ENCODE peak calls at places on chromosome 22, in six cellular contexts. T is NAMALWA; Y is neural crest cell; X is amygdala; E is stimulated activated CD8-positive, alpha-beta memory T cell treated with anti-CD3 and anti-CD28 coated beads, Interleukin-4, amount 100 ng/mL, for 4 hours; Z is adrenal gland. G is an unnamed sample.

GRCh38 chr22:29004647-29005371 is 56.8 kb downstream of the C22orf31 start:
- DNase-seq in Z (peak; percentile 79), Y (peak; percentile 64), T (no peak), X (peak; percentile 32), E (no peak), G (peak; percentile 75)

GRCh38 chr22:26461188-26461810 is 22.3 kb downstream of the HPS4 start:
- DNase-seq in Y (peak; percentile 80), Z (peak; percentile 78), E (peak; percentile 4), X (no peak), T (no peak), G (peak; percentile 58)

GRCh38 chr22:36461665-36462474 is 19.6 kb downstream of the TXN2 start:
- DNase-seq in E (no peak), Y (no peak), T (no peak), Z (no peak), X (no peak), G (no peak)

GRCh38 chr22:48670747-48671146 is 1156.9 kb downstream of the BRD1 start:
- DNase-seq in T (no peak), E (no peak), X (no peak), Y (no peak), Z (no peak), G (no peak)

GRCh38 chr22:49230194-49230577 is 597.5 kb downstream of the BRD1 start:
- DNase-seq in X (no peak), Z (peak; percentile 4), T (no peak), Y (peak; percentile 32), E (no peak), G (no peak)

GRCh38 chr22:19368876-19369275 is 62.7 kb downstream of the HIRA start:
- DNase-seq in Y (no peak), Z (no peak), E (no peak), T (no peak), X (no peak), G (no peak)

GRCh38 chr22:39612811-39613548 is 42.4 kb downstream of the CACNA1I start:
- DNase-seq in T (no peak), Z (no peak), X (no peak), E (no peak), Y (no peak), G (no peak)

GRCh38 chr22:25739659-25740344 is 2.2 kb upstream of the MYO18B start:
- DNase-seq in Y (no peak), X (no peak), Z (no peak), T (no peak), E (no peak), G (no peak)

GRCh38 chr22:27798526-27799333 is 2.8 kb downstream of the MN1 start:
- DNase-seq in T (no peak), Y (peak; percentile 31), X (no peak), E (no peak), Z (no peak), G (no peak)

GRCh38 chr22:16601437-16602223 is 9.0 kb upstream of the CCT8L2 start:
- DNase-seq in Y (no peak), Z (no peak), T (peak; percentile 5), X (no peak), E (no peak), G (no peak)

GRCh38 chr22:44102121-44102520 is 78.0 kb downstream of the PARVB start:
- DNase-seq in E (no peak), Y (no peak), Z (no peak), T (no peak), X (no peak), G (no peak)

GRCh38 chr22:35783943-35784614 is 66.4 kb downstream of the APOL5 start:
- DNase-seq in E (no peak), Z (no peak), Y (no peak), X (no peak), T (no peak), G (no peak)

GRCh38 chr22:31695423-31695822 is 33.4 kb upstream of the PISD start:
- DNase-seq in Z (no peak), E (no peak), T (no peak), Y (no peak), X (no peak), G (no peak)

GRCh38 chr22:44441401-44442185 is 56.4 kb downstream of the RTL6 start:
- DNase-seq in Z (no peak), Y (no peak), T (no peak), E (no peak), X (no peak), G (no peak)

GRCh38 chr22:28829358-28830181 is 29.2 kb upstream of the XBP1 start:
- DNase-seq in Y (peak; percentile 75), X (peak; percentile 3), Z (peak; percentile 79), T (peak; percentile 87), E (peak; percentile 43), G (peak; percentile 29)

GRCh38 chr22:24144056-24144455 is 37.2 kb upstream of the SUSD2 start:
- DNase-seq in Z (peak; percentile 50), T (no peak), Y (no peak), X (no peak), E (no peak), G (no peak)

GRCh38 chr22:22417495-22418162 is 90.9 kb downstream of the ZNF280B start:
- DNase-seq in X (no peak), Z (no peak), Y (no peak), T (no peak), E (no peak), G (no peak)

GRCh38 chr22:37414288-37414687 is 13.0 kb downstream of the ELFN2 start:
- DNase-seq in X (no peak), E (no peak), Z (no peak), Y (no peak), T (no peak), G (no peak)

GRCh38 chr22:31250740-31251330 is 38.7 kb downstream of the LIMK2 start:
- DNase-seq in E (no peak), Z (no peak), T (no peak), Y (no peak), X (no peak), G (no peak)

G was measured in anterior cingulate cortex.